ENCODE peak calls at places on chromosomes 13 and 19, in five cellular contexts. K is foreskin fibroblast, N is dorsolateral prefrontal cortex, R is nephron progenitor cell, O is IMR-90. Z is an unnamed sample.

GRCh38 chr13:60756306-60756705 is 359.3 kb downstream of the TDRD3 start:
- DNase-seq in K (no peak), N (no peak), R (no peak), O (no peak), Z (no peak)

GRCh38 chr13:62663767-62664166 is 1248.1 kb upstream of the PCDH20 start:
- DNase-seq in R (no peak), N (no peak), K (no peak), O (peak), Z (no peak)

GRCh38 chr19:19475845-19476828 is 39.2 kb downstream of the TSSK6 start:
- DNase-seq in R (no peak), O (no peak), K (no peak), N (no peak), Z (no peak)

GRCh38 chr19:47035127-47035494 is 13.3 kb downstream of the TMEM160 start:
- DNase-seq in R (peak), K (peak), O (no peak), N (no peak), Z (no peak)

GRCh38 chr13:47146136-47146535 is 249.3 kb upstream of the HTR2A start:
- DNase-seq in K (peak), O (peak), N (no peak), R (no peak), Z (no peak)

GRCh38 chr13:35598790-35599369 is 122.4 kb upstream of the MAB21L1 start:
- DNase-seq in K (no peak), O (peak), N (no peak), R (no peak), Z (no peak)

GRCh38 chr13:113822266-113822665 is 41.6 kb downstream of the GAS6 start:
- DNase-seq in O (no peak), K (no peak), N (no peak), R (no peak), Z (no peak)

GRCh38 chr19:30373593-30373992 is 1.4 kb downstream of the ZNF536 start:
- DNase-seq in R (no peak), K (no peak), O (no peak), N (no peak), Z (no peak)

GRCh38 chr19:46361915-46362314 is 15.0 kb downstream of the PPP5C start:
- DNase-seq in R (no peak), N (no peak), O (peak), K (no peak), Z (no peak)

GRCh38 chr19:51694318-51695085 is 1.4 kb downstream of the SPACA6 start:
- DNase-seq in N (no peak), R (no peak), K (no peak), O (no peak), Z (no peak)

GRCh38 chr19:38557205-38557799 is 60.5 kb downstream of the MAP4K1 start:
- DNase-seq in K (no peak), R (no peak), N (no peak), O (no peak), Z (peak)

GRCh38 chr13:79423801-79424642 is 18.0 kb upstream of the RBM26 start:
- DNase-seq in K (peak), R (no peak), N (no peak), O (peak), Z (no peak)

GRCh38 chr13:49248433-49249002 is 793 bp downstream of the CDADC1 start:
- DNase-seq in N (no peak), K (no peak), O (peak), R (no peak), Z (no peak)

GRCh38 chr19:44643605-44644390 is at the start of gene PVR:
- DNase-seq in N (peak), R (peak), K (peak), O (peak), Z (no peak)

GRCh38 chr13:99339736-99340392 is 32.7 kb upstream of the GPR183 start:
- DNase-seq in O (peak), K (no peak), R (no peak), N (no peak), Z (no peak)

GRCh38 chr13:91351980-91352379 is 4.5 kb downstream of the MIR17HG start:
- DNase-seq in K (no peak), R (no peak), O (no peak), N (no peak), Z (no peak)

GRCh38 chr19:45768644-45769053 is 403 bp downstream of the SIX5 start:
- DNase-seq in O (peak), N (no peak), K (peak), R (peak), Z (no peak)

GRCh38 chr13:85543144-85543543 is 256.1 kb downstream of the SLITRK6 start:
- DNase-seq in K (no peak), O (no peak), N (no peak), R (no peak), Z (no peak)

GRCh38 chr19:772730-773436 is 22.0 kb downstream of the MISP start:
- DNase-seq in K (no peak), N (no peak), O (no peak), R (peak), Z (no peak)

GRCh38 chr13:106617561-106617960 is 49.6 kb upstream of the ARGLU1 start:
- DNase-seq in K (peak), N (no peak), O (peak), R (no peak), Z (no peak)

GRCh38 chr19:46299004-46299509 is 2.2 kb downstream of the HIF3A start:
- DNase-seq in K (peak), N (peak), R (no peak), O (peak), Z (peak)

GRCh38 chr13:73365240-73365639 is 306.4 kb downstream of the KLF5 start:
- DNase-seq in N (no peak), K (no peak), O (no peak), R (no peak), Z (no peak)

GRCh38 chr19:590396-590745 is 690 bp downstream of the HCN2 start:
- DNase-seq in N (no peak), O (peak), K (no peak), R (peak), Z (no peak)

GRCh38 chr13:49560270-49561063 is 24.9 kb downstream of the RCBTB1 start:
- DNase-seq in N (no peak), R (no peak), O (peak), K (no peak), Z (no peak)

DNA sequence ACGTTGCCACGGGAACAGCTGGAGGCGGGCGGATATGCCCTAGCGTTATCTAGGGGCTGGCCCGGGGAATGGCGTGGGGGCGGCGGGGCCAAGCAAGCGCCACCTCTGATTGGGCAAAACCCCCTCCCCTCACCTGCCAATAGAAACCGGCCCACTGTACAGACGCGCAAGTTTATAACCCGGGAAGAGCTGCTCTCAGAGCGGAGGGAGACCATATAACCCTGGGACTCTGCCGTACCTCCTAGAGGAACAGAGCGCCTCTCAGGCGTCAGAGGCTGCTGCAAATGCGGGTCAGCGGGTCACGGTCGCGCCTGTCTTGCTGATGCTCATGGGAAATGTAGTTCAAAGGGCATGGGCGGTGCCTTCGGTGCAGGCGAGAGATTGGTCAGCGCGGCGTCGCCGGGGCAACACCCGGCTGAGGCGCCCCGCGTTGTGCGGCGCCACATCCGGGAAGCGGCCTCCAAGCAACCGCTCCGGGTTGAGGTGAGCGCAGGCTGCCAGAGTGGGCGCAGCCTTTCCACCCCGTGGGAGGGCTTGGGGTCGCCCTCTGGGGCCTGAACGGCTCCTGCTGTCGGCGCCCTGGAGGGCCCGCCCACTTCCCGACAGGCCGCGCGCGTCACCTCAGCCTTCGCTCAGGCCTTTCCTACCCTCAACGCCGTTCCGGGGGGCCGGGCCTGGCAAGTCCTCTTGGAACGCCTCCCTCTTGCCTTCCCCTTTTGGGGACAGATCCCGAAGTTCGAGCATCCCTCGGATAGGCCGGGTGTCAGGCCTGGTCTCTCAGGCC is at the start of gene ZNF446:
- DNase-seq in N (peak), O (peak), K (peak), R (peak), Z (no peak)
- TF ChIP-seq CTCF in N (no peak), O (no peak), K (no peak), R (no peak), Z (peak)

DNA sequence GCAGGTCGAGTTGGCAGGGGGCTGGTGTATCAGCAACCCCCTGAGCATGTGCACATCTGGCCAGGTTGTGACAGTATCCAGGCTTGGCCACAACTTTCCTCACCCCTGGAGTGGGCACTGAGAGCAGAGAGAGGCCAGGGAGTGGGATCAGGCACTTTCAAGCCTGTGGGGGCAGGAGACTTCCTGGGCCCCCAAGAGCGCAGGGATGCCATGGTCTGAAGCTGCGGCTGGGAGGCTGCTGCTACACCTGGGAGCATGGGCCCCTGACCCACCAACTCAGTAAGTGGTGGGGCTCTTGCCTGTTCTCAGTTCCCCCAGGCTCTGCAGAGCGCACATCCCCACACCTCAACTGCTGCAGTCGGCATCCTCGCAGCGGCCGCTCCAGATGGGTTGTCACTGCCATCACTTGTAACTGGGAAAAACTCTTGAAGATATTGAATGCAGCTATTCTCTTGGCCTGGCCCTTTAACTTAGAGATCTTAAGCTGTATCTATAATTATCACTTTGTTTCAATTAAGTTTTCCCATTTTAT is 245.4 kb upstream of the SLITRK1 start:
- DNase-seq in N (no peak), R (no peak), O (no peak), K (no peak), Z (peak)
- TF ChIP-seq CTCF in N (no peak), R (no peak), O (no peak), K (no peak), Z (no peak)

GRCh38 chr19:11286312-11286974 is 9.5 kb upstream of the TSPAN16 start:
- DNase-seq in O (peak), N (no peak), K (peak), R (no peak), Z (no peak)
- TF ChIP-seq CTCF in O (no peak), N (peak), K (no peak), R (no peak), Z (peak)

GRCh38 chr13:71808708-71809107 is 58.3 kb downstream of the DACH1 start:
- DNase-seq in N (no peak), R (no peak), K (no peak), O (no peak), Z (no peak)

GRCh38 chr13:71814806-71815205 is 52.2 kb downstream of the DACH1 start:
- DNase-seq in N (no peak), R (no peak), O (no peak), K (no peak), Z (no peak)

GRCh38 chr13:71813187-71813586 is 53.8 kb downstream of the DACH1 start:
- DNase-seq in R (no peak), K (no peak), O (no peak), N (no peak), Z (no peak)

GRCh38 chr13:71806885-71807284 is 60.1 kb downstream of the DACH1 start:
- DNase-seq in R (no peak), N (no peak), O (no peak), K (no peak), Z (no peak)

DNA sequence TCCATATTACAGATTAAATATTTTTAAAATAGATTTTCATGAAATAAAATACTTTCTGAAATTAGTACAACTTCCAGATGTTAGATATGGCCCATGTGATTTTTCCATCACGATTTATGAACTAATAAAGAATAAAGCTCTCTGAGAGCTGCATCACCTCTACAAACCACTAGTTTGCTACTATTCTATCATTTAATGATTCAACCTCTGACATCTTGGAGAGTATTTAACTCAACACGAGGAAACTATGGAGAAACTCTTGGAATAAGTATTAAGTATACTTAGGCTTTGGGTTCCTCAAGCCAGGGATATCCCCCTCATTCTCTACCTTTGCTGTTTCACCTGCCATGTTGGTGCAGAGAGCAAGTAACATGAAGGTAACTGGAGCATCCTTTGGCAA is 55.7 kb downstream of the DACH1 start:
- DNase-seq in N (no peak), R (no peak), K (no peak), O (no peak), Z (no peak)
- TF ChIP-seq CTCF in N (no peak), R (no peak), K (no peak), O (no peak), Z (no peak)

GRCh38 chr19:58228584-58229254 is at the start of gene ZNF544:
- DNase-seq in N (peak), K (peak), O (peak), R (peak), Z (peak)
- TF ChIP-seq CTCF in N (no peak), K (peak), O (peak), R (peak), Z (peak)

DNA sequence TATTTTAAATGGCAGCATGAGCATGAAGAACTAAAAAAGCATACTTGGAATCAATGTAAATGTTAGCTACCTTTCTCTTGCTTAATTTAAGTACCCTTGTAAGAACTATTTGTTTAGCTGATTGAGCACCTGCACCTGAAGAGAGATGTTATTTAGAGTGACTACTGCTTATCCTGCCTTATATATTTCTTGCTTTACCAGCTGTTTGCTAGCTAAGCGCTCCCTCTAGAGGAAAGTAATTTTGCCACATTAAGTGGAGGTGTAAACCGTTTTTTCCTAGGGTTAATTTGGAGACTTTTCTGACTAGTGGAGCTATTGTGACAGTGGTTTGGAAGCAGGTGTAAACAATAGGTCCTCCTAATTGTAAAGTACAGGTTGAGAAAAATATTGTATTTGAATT is 19.4 kb upstream of the PSG2 start:
- DNase-seq in N (no peak), R (no peak), K (no peak), O (no peak), Z (no peak)
- TF ChIP-seq CTCF in N (no peak), R (no peak), K (no peak), O (peak), Z (no peak)

GRCh38 chr19:15680923-15681322 is 8.0 kb downstream of the CYP4F12 start:
- DNase-seq in K (no peak), O (no peak), R (no peak), N (no peak), Z (no peak)

GRCh38 chr19:15683411-15683810 is 10.5 kb downstream of the CYP4F12 start:
- DNase-seq in O (no peak), N (no peak), R (no peak), K (no peak), Z (no peak)

GRCh38 chr19:15679089-15679488 is 6.2 kb downstream of the CYP4F12 start:
- DNase-seq in N (no peak), K (no peak), O (no peak), R (no peak), Z (no peak)

GRCh38 chr19:15680478-15680877 is 7.6 kb downstream of the CYP4F12 start:
- DNase-seq in K (no peak), R (no peak), O (no peak), N (no peak), Z (no peak)

GRCh38 chr19:15684828-15685227 is 11.9 kb downstream of the CYP4F12 start:
- DNase-seq in K (no peak), N (no peak), R (peak), O (no peak), Z (no peak)
- TF ChIP-seq CTCF in K (no peak), N (no peak), R (no peak), O (no peak), Z (no peak)